ENCODE peak calls at places on chromosomes 13 and 19, in ten cellular contexts. U is prostate gland, J is upper lobe of left lung, B is uterus, C is A673, V is heart left ventricle, Z is Peyer's patch, D is endodermal cell, E is ovary, H is AG04450. T is an unnamed sample.

GRCh38 chr13:67416047-67416925 is 186.2 kb upstream of the PCDH9 start:
- DNase-seq in U (no peak), H (peak), V (peak), C (peak), J (peak), E (no peak), Z (no peak), B (no peak), D (peak), T (no peak)

GRCh38 chr13:30371649-30372265 is 50.5 kb upstream of the UBE2L5 start:
- DNase-seq in C (no peak), H (no peak), E (no peak), U (peak), B (no peak), V (no peak), J (no peak), D (no peak), Z (peak), T (peak)

GRCh38 chr13:40781717-40782116 is 7.7 kb upstream of the SLC25A15 start:
- DNase-seq in V (no peak), Z (no peak), C (no peak), D (no peak), U (no peak), E (no peak), J (no peak), H (no peak), B (no peak), T (no peak)

GRCh38 chr19:5247957-5248705 is 92.5 kb downstream of the PTPRS start:
- DNase-seq in J (no peak), B (no peak), E (no peak), C (no peak), U (no peak), V (no peak), Z (no peak), D (no peak), H (no peak), T (no peak)

GRCh38 chr13:50174630-50175029 is 159.4 kb downstream of the KCNRG start:
- DNase-seq in V (no peak), C (no peak), B (no peak), J (no peak), H (no peak), U (no peak), E (no peak), D (no peak), Z (no peak), T (no peak)

GRCh38 chr13:93309886-93310520 is 83.4 kb downstream of the GPC6 start:
- DNase-seq in D (no peak), E (no peak), J (no peak), V (no peak), C (peak), H (no peak), Z (no peak), B (no peak), U (no peak), T (no peak)

GRCh38 chr19:9057505-9058258 is 29.2 kb upstream of the OR1M1 start:
- DNase-seq in Z (no peak), E (no peak), C (no peak), V (no peak), U (no peak), J (no peak), H (no peak), D (no peak), B (no peak), T (no peak)

GRCh38 chr13:100403675-100404074 is 184.9 kb downstream of the GGACT start:
- DNase-seq in B (no peak), U (no peak), Z (no peak), C (no peak), J (no peak), H (no peak), V (no peak), D (peak), E (no peak), T (no peak)

GRCh38 chr19:45791744-45792481 is 732 bp downstream of the DMWD start:
- DNase-seq in C (no peak), J (no peak), H (no peak), E (no peak), Z (no peak), U (no peak), B (no peak), D (no peak), V (no peak), T (no peak)

GRCh38 chr19:45786533-45786894 is 4.2 kb upstream of the DMPK start:
- DNase-seq in H (no peak), B (no peak), U (no peak), E (no peak), D (no peak), J (peak), C (no peak), V (no peak), Z (no peak), T (no peak)

GRCh38 chr13:33172400-33172799 is 113.2 kb downstream of the STARD13 start:
- DNase-seq in J (no peak), Z (no peak), U (peak), E (no peak), D (no peak), V (no peak), H (no peak), B (no peak), C (no peak), T (no peak)

GRCh38 chr19:38844093-38844686 is 5.6 kb downstream of the HNRNPL start:
- DNase-seq in U (no peak), Z (no peak), H (no peak), V (no peak), D (no peak), E (no peak), C (no peak), B (no peak), J (no peak), T (no peak)

GRCh38 chr13:46795321-46795720 is 1.6 kb downstream of the ESD start:
- DNase-seq in Z (no peak), J (no peak), H (no peak), B (no peak), V (no peak), D (no peak), C (no peak), U (no peak), E (no peak), T (no peak)

GRCh38 chr13:65825039-65825438 is 1405.1 kb downstream of the PCDH9 start:
- DNase-seq in J (no peak), Z (no peak), C (no peak), U (no peak), H (no peak), V (no peak), D (no peak), B (no peak), E (no peak), T (no peak)

GRCh38 chr19:2076481-2077082 is 19.5 kb downstream of the MOB3A start:
- DNase-seq in C (no peak), D (no peak), E (no peak), V (no peak), J (peak), U (no peak), H (no peak), Z (no peak), B (no peak), T (no peak)

GRCh38 chr13:70623260-70623659 is 515.0 kb upstream of the KLHL1 start:
- DNase-seq in D (no peak), C (peak), E (no peak), B (no peak), J (no peak), H (no peak), Z (no peak), U (no peak), V (no peak), T (no peak)

GRCh38 chr19:31875550-31875949 is 469.9 kb upstream of the ZNF507 start:
- DNase-seq in U (no peak), H (no peak), E (no peak), B (no peak), D (no peak), J (peak), Z (no peak), C (no peak), V (no peak), T (no peak)

GRCh38 chr19:49403404-49404187 is 15.5 kb downstream of the KASH5 start:
- DNase-seq in E (no peak), U (no peak), B (no peak), J (no peak), V (no peak), D (peak), C (peak), H (no peak), Z (no peak), T (no peak)

GRCh38 chr13:70080030-70080429 is 27.6 kb upstream of the ATXN8OS start:
- DNase-seq in C (no peak), V (no peak), J (no peak), H (no peak), D (no peak), U (peak), E (no peak), Z (no peak), B (no peak), T (no peak)

GRCh38 chr13:24500977-24501376 is 11.6 kb downstream of the PARP4 start:
- DNase-seq in Z (no peak), D (no peak), J (no peak), C (no peak), E (no peak), B (no peak), U (no peak), V (no peak), H (no peak), T (no peak)

GRCh38 chr19:48962029-48962848 is 2.9 kb upstream of the FTL start:
- DNase-seq in D (peak), J (peak), B (no peak), H (no peak), U (peak), V (peak), C (no peak), E (no peak), Z (peak), T (peak)

GRCh38 chr19:12885749-12886706 is 973 bp downstream of the KLF1 start:
- DNase-seq in J (no peak), V (no peak), C (no peak), B (no peak), E (no peak), D (peak), Z (no peak), H (no peak), U (no peak), T (no peak)

GRCh38 chr13:52195052-52195837 is 35.8 kb upstream of the NEK3 start:
- DNase-seq in C (peak), D (peak), Z (peak), E (peak), U (peak), V (peak), B (peak), J (peak), H (peak), T (peak)

GRCh38 chr13:31625115-31625514 is 114.2 kb upstream of the RXFP2 start:
- DNase-seq in D (no peak), U (no peak), C (no peak), V (no peak), J (no peak), B (no peak), H (no peak), E (no peak), Z (no peak), T (no peak)

GRCh38 chr13:50731400-50731799 is 112.1 kb downstream of the DLEU7 start:
- DNase-seq in U (peak), B (no peak), D (no peak), E (no peak), V (no peak), Z (no peak), H (no peak), C (no peak), J (no peak), T (no peak)

GRCh38 chr13:39321578-39321977 is 281.4 kb downstream of the LHFPL6 start:
- DNase-seq in U (no peak), H (no peak), B (no peak), D (no peak), E (no peak), V (no peak), C (no peak), J (no peak), Z (no peak), T (no peak)

GRCh38 chr13:18951412-18951811 is 230.2 kb downstream of the TUBA3C start:
- DNase-seq in B (no peak), C (no peak), V (peak), D (no peak), Z (no peak), E (no peak), J (peak), U (no peak), H (no peak), T (no peak)

GRCh38 chr13:98731038-98731437 is 21.4 kb downstream of the SLC15A1 start:
- DNase-seq in C (no peak), Z (no peak), U (no peak), H (no peak), J (no peak), V (no peak), B (no peak), E (no peak), D (no peak), T (no peak)
- H3K27ac ChIP-seq in C (no peak), Z (no peak), U (no peak), H (no peak), J (no peak), V (no peak), B (no peak), E (no peak), D (no peak), T (no peak)

GRCh38 chr19:42188665-42189064 is 28.8 kb downstream of the DEDD2 start:
- DNase-seq in J (no peak), U (no peak), B (no peak), D (no peak), H (no peak), Z (no peak), E (no peak), C (no peak), V (no peak), T (no peak)

GRCh38 chr19:42184401-42184861 is 33.0 kb downstream of the DEDD2 start:
- DNase-seq in E (peak), Z (peak), B (peak), D (peak), H (peak), C (peak), U (peak), V (peak), J (no peak), T (peak)

GRCh38 chr19:42189133-42189532 is 28.3 kb downstream of the DEDD2 start:
- DNase-seq in E (no peak), Z (no peak), H (no peak), J (no peak), B (no peak), C (no peak), V (no peak), D (no peak), U (no peak), T (no peak)

GRCh38 chr19:42179501-42179817 is 38.0 kb downstream of the DEDD2 start:
- DNase-seq in U (no peak), J (peak), H (no peak), D (no peak), Z (no peak), V (no peak), B (no peak), E (no peak), C (no peak), T (no peak)

DNA sequence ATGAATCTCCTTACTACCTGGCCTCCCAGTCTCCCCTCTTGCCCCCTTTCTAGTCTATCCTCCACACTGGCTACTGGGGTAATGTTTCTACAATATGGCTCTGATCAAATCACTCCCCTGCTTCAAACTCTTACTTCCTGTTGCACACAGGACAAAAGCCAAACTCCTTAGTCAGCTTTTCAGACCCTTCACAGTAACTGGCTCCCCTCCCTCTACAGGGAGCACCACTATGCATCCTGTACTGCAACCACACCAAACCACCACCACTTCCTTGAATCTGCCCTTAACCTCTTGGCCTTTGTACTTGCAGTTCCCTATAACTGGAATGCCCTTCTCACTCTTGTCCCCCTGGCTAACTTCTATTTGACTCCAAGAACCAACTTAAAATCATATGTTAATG is 32.2 kb downstream of the DEDD2 start:
- DNase-seq in Z (peak), B (no peak), U (no peak), C (no peak), D (no peak), H (no peak), J (no peak), V (no peak), E (no peak), T (peak)
- H3K27ac ChIP-seq in Z (no peak), B (no peak), U (no peak), C (no peak), D (no peak), H (no peak), J (no peak), V (peak), E (no peak), T (no peak)

GRCh38 chr19:39937792-39938191 is 3.4 kb upstream of the FCGBP start:
- DNase-seq in C (no peak), H (no peak), Z (no peak), J (no peak), V (no peak), D (no peak), U (no peak), B (no peak), E (no peak), T (no peak)

GRCh38 chr19:39937094-39937493 is 2.7 kb upstream of the FCGBP start:
- DNase-seq in H (no peak), D (no peak), C (no peak), J (no peak), B (no peak), E (no peak), U (no peak), Z (no peak), V (no peak), T (no peak)

GRCh38 chr19:39936020-39936419 is 1.6 kb upstream of the FCGBP start:
- DNase-seq in J (no peak), E (no peak), Z (no peak), B (no peak), D (no peak), H (no peak), V (no peak), U (no peak), C (no peak), T (no peak)

GRCh38 chr19:39935262-39935661 is 828 bp upstream of the FCGBP start:
- DNase-seq in H (no peak), E (no peak), U (no peak), J (no peak), V (no peak), D (no peak), Z (no peak), C (no peak), B (no peak), T (no peak)

DNA sequence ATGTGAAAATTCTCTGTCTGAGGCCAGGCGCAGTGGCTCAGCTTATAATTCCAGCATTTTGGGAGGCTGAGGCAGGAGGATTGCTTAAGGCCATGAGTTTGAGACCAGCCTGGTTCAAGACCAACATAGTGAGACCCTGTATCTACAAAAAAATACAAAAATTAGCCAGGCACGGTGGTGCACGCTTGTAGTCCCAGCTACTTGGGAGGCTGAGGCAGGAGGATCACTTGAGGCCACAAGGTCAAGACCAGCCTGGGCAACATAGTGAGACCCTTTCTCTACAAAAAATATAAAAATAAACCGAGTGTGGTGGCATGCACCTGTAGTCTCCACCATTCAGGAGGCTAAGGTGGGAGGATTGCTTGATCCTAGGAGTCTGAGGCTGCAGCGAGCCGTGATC is 2.2 kb upstream of the FCGBP start:
- DNase-seq in J (no peak), V (no peak), D (peak), Z (no peak), U (no peak), B (no peak), H (no peak), E (no peak), C (no peak), T (no peak)
- H3K27ac ChIP-seq in J (no peak), V (peak), D (no peak), Z (peak), U (no peak), B (no peak), H (no peak), E (no peak), C (peak), T (no peak)

GRCh38 chr19:55622242-55622969 is 2.0 kb downstream of the ZNF784 start:
- DNase-seq in H (no peak), V (peak), J (no peak), D (no peak), C (no peak), Z (no peak), E (peak), U (no peak), B (no peak), T (no peak)

GRCh38 chr19:55625004-55625326 is 599 bp upstream of the ZNF784 start:
- DNase-seq in E (no peak), V (no peak), Z (no peak), C (no peak), J (no peak), H (no peak), B (no peak), D (no peak), U (no peak), T (no peak)

GRCh38 chr19:55621673-55622231 is 2.6 kb downstream of the ZNF784 start:
- DNase-seq in E (peak), Z (no peak), J (peak), U (no peak), C (no peak), B (no peak), V (peak), H (no peak), D (no peak), T (no peak)

GRCh38 chr19:55624109-55625003 is at the start of gene ZNF784:
- DNase-seq in V (peak), J (peak), U (peak), H (peak), D (peak), B (peak), E (peak), Z (peak), C (peak), T (peak)

GRCh38 chr19:55623130-55623868 is 1.1 kb downstream of the ZNF784 start:
- DNase-seq in H (no peak), B (no peak), C (no peak), J (peak), E (no peak), Z (no peak), U (no peak), D (no peak), V (no peak), T (no peak)
- H3K27ac ChIP-seq in H (no peak), B (peak), C (peak), J (peak), E (peak), Z (no peak), U (peak), D (no peak), V (peak), T (peak)

DNA sequence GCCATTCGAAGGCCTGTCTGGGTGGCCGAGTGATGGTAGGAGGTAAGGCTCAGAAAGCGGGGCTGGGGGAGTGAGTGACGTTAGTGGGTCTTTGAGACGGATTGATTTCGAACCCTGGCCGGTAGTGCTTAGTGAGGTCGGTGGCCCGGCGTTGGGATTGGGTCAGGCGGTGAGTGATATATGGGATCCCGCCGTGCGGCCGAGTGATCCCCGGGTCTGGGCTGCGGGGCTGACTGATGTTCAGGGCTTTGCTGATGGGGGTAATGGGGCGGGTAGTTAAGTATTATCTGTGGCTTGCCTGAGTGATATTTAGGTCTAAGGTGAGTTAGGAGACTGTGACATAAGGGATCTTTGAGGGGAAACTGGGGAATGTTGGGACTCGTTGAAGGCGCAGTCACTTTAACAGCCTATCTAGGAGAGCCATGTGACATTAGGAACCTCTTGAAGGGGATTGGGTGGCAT is 446 bp downstream of the PSMC4 start:
- DNase-seq in C (no peak), V (no peak), D (no peak), J (peak), B (no peak), U (no peak), Z (no peak), H (no peak), E (no peak), T (no peak)
- H3K27ac ChIP-seq in C (peak), V (peak), D (peak), J (peak), B (peak), U (peak), Z (peak), H (peak), E (peak), T (peak)

GRCh38 chr13:98258226-98258625 is 81.2 kb upstream of the RNF113B start:
- DNase-seq in V (no peak), D (peak), H (no peak), U (no peak), J (no peak), B (no peak), Z (no peak), E (no peak), C (no peak), T (peak)
- H3K27ac ChIP-seq in V (no peak), D (no peak), H (no peak), U (no peak), J (no peak), B (no peak), Z (no peak), E (no peak), C (no peak), T (peak)

GRCh38 chr13:44270153-44270552 is 103.5 kb upstream of the SERP2 start:
- DNase-seq in V (no peak), D (no peak), H (no peak), J (no peak), U (no peak), Z (no peak), B (no peak), E (no peak), C (no peak), T (no peak)
- H3K27ac ChIP-seq in V (peak), D (no peak), H (peak), J (peak), U (peak), Z (peak), B (peak), E (no peak), C (no peak), T (no peak)

GRCh38 chr13:73106513-73107214 is 47.9 kb downstream of the KLF5 start:
- DNase-seq in J (no peak), B (no peak), E (no peak), U (no peak), H (no peak), Z (no peak), D (no peak), C (no peak), V (no peak), T (peak)
- H3K27ac ChIP-seq in J (no peak), B (no peak), E (no peak), U (no peak), H (no peak), Z (no peak), D (no peak), C (no peak), V (no peak), T (peak)

T was measured in body of pancreas.